ENCODE peak calls at places on chromosomes 1 and 21, in four cellular contexts. L is NCI-H2081; Q is Jurkat, Clone E6-1; K is stimulated activated CD4-positive, alpha-beta T cell treated with anti-CD3 and anti-CD28 coated beads, Interleukin-4, amount 100 ng/mL, for 48 hours. T is an unnamed sample.

GRCh38 chr1:167710836-167711235 is 10.9 kb upstream of the MPZL1 start:
- DNase-seq in L (no peak), Q (no peak), K (no peak), T (no peak)

GRCh38 chr1:150564051-150564991 is 15.1 kb downstream of the MCL1 start:
- DNase-seq in L (no peak), Q (no peak), K (no peak), T (no peak)

GRCh38 chr1:235275223-235275622 is 52.8 kb downstream of the ARID4B start:
- DNase-seq in L (peak; percentile 25), Q (peak; percentile 57), K (no peak), T (no peak)

GRCh38 chr1:45802343-45803298 is 791 bp upstream of the MAST2 start:
- DNase-seq in L (peak; percentile 58), Q (no peak), K (no peak), T (peak; percentile 77)

GRCh38 chr21:36643374-36644250 is 55.3 kb upstream of the SIM2 start:
- DNase-seq in L (no peak), Q (no peak), K (no peak), T (no peak)

GRCh38 chr1:15684468-15685283 is 556 bp downstream of the PLEKHM2 start:
- DNase-seq in L (peak; percentile 35), Q (no peak), K (no peak), T (peak; percentile 16)

GRCh38 chr1:154730251-154730650 is 122.3 kb upstream of the ADAR start:
- DNase-seq in L (peak; percentile 92), Q (no peak), K (no peak), T (peak; percentile 85)

GRCh38 chr1:87151500-87152421 is 176.9 kb upstream of the LMO4 start:
- DNase-seq in L (no peak), Q (no peak), K (peak; percentile 30), T (no peak)

GRCh38 chr21:39523398-39523797 is 71.6 kb downstream of the SH3BGR start:
- DNase-seq in L (no peak), Q (no peak), K (no peak), T (no peak)

GRCh38 chr1:205812271-205812877 is 624 bp downstream of the SLC41A1 start:
- DNase-seq in L (no peak), Q (no peak), K (no peak), T (no peak)

GRCh38 chr1:29939086-29939485 is 702.8 kb downstream of the PTPRU start:
- DNase-seq in L (no peak), Q (no peak), K (no peak), T (no peak)